ENCODE peak calls at places on chromosomes 5 and 9, in five cellular contexts. G, Y, J, S and T are unnamed samples.

GRCh38 chr5:104942735-104943134 is 1380.1 kb upstream of the NUDT12 start:
- DNase-seq in S (no peak), Y (no peak), J (peak), G (no peak), T (no peak)

GRCh38 chr5:141338538-141339306 is at the start of gene PCDHGA2:
- DNase-seq in S (no peak), G (no peak), Y (no peak), J (peak), T (no peak)

GRCh38 chr5:142152383-142152730 is 43.8 kb downstream of the NDFIP1 start:
- DNase-seq in Y (no peak), G (no peak), J (peak), S (no peak), T (no peak)

GRCh38 chr5:87242242-87242641 is 25.4 kb upstream of the RASA1 start:
- DNase-seq in G (no peak), J (no peak), S (no peak), Y (no peak), T (no peak)

GRCh38 chr9:114243240-114243639 is 79.7 kb upstream of the ORM1 start:
- DNase-seq in S (no peak), G (no peak), Y (no peak), J (no peak), T (no peak)

GRCh38 chr5:113156271-113156878 is 179.8 kb downstream of the DCP2 start:
- DNase-seq in Y (no peak), J (no peak), S (no peak), G (no peak), T (no peak)

GRCh38 chr5:150488519-150489357 is 19.2 kb upstream of the NDST1 start:
- DNase-seq in G (no peak), J (peak), Y (no peak), S (no peak), T (no peak)

GRCh38 chr5:168649306-168649705 is 70.1 kb upstream of the PANK3 start:
- DNase-seq in J (peak), Y (no peak), S (no peak), G (no peak), T (no peak)

GRCh38 chr5:83446253-83446947 is 25.1 kb upstream of the VCAN start:
- DNase-seq in S (no peak), Y (no peak), J (no peak), G (no peak), T (no peak)

GRCh38 chr5:136023935-136024645 is 4.7 kb upstream of the TGFBI start:
- DNase-seq in Y (no peak), G (no peak), S (no peak), J (peak), T (no peak)

GRCh38 chr5:35083150-35083549 is 35.4 kb upstream of the AGXT2 start:
- DNase-seq in Y (no peak), G (no peak), S (no peak), J (no peak), T (no peak)

GRCh38 chr5:435961-436640 is 6.9 kb upstream of the EXOC3 start:
- DNase-seq in S (no peak), Y (no peak), J (no peak), G (peak), T (peak)

GRCh38 chr9:69412741-69413150 is 87.7 kb downstream of the ENTREP1 start:
- DNase-seq in Y (no peak), J (peak), G (no peak), S (no peak), T (peak)

GRCh38 chr5:132083065-132083678 is 9.6 kb downstream of the CSF2 start:
- DNase-seq in J (no peak), Y (no peak), G (no peak), S (no peak), T (peak)

GRCh38 chr5:136191304-136192014 is 1.5 kb downstream of the SMIM32 start:
- DNase-seq in S (no peak), J (peak), G (no peak), Y (no peak), T (no peak)

GRCh38 chr5:180598316-180598701 is 7.0 kb upstream of the SCGB3A1 start:
- DNase-seq in J (no peak), G (no peak), Y (no peak), S (no peak), T (no peak)

GRCh38 chr5:160198886-160199409 is 30.4 kb upstream of the FABP6 start:
- DNase-seq in J (no peak), G (no peak), Y (no peak), S (no peak), T (no peak)

GRCh38 chr5:19047277-19047676 is 940.7 kb downstream of the CDH18 start:
- DNase-seq in J (no peak), S (no peak), Y (no peak), G (no peak), T (no peak)